ENCODE peak calls at places on chromosomes 6 and 20, in six cellular contexts. X is GM12865, O is mesothelial cell of epicardium, H is PC-3, W is fibroblast of mammary gland, A is heart left ventricle. B is an unnamed sample.
A peak's percentile ranks its signal among the peaks of the same experiment; 100 is the strongest.

GRCh38 chr6:166830185-166830890 is 126.0 kb downstream of the RNASET2 start:
- DNase-seq in O (no peak), A (no peak), H (no peak), W (no peak), X (peak; percentile 89), B (no peak)

GRCh38 chr6:75196051-75196743 is 9.7 kb downstream of the COL12A1 start:
- DNase-seq in W (peak; percentile 85), H (peak; percentile 57), A (no peak), O (no peak), X (no peak), B (no peak)

GRCh38 chr6:47221565-47221964 is 88.1 kb downstream of the TNFRSF21 start:
- DNase-seq in H (no peak), X (no peak), O (no peak), A (no peak), W (no peak), B (no peak)

GRCh38 chr6:36997811-36998722 is 7.4 kb upstream of the FGD2 start:
- DNase-seq in O (no peak), A (peak; percentile 46), X (no peak), W (no peak), H (no peak), B (peak; percentile 49)

GRCh38 chr6:170084166-170084730 is 206.6 kb downstream of the DLL1 start:
- DNase-seq in H (no peak), W (no peak), O (no peak), A (no peak), X (no peak), B (no peak)

GRCh38 chr6:41561386-41561785 is 15.2 kb downstream of the FOXP4 start:
- DNase-seq in A (no peak), W (no peak), H (no peak), X (no peak), O (no peak), B (no peak)

GRCh38 chr6:81169166-81169565 is 583.3 kb downstream of the TENT5A start:
- DNase-seq in O (no peak), H (peak; percentile 17), A (no peak), W (peak; percentile 56), X (no peak), B (no peak)

GRCh38 chr6:159751448-159751847 is 10.4 kb upstream of the ACAT2 start:
- DNase-seq in O (no peak), W (no peak), H (no peak), A (no peak), X (no peak), B (no peak)

GRCh38 chr6:39184906-39185580 is 44.2 kb downstream of the KCNK5 start:
- DNase-seq in H (peak; percentile 62), W (no peak), X (no peak), O (no peak), A (no peak), B (peak; percentile 91)

GRCh38 chr6:15761045-15761502 is 98.2 kb upstream of the DTNBP1 start:
- DNase-seq in H (no peak), W (no peak), X (no peak), O (no peak), A (no peak), B (no peak)

GRCh38 chr6:39887692-39888450 is 46.4 kb downstream of the MOCS1 start:
- DNase-seq in A (peak; percentile 86), H (peak; percentile 7), W (peak; percentile 87), X (no peak), O (no peak), B (no peak)

GRCh38 chr6:102582569-102582968 is 1189.1 kb downstream of the GRIK2 start:
- DNase-seq in O (no peak), A (no peak), X (no peak), H (no peak), W (no peak), B (no peak)

GRCh38 chr6:32177182-32177787 is 920 bp upstream of the RNF5 start:
- DNase-seq in X (peak; percentile 75), A (no peak), H (no peak), O (no peak), W (no peak), B (peak; percentile 84)

GRCh38 chr20:6956056-6956455 is 188.6 kb downstream of the BMP2 start:
- DNase-seq in W (no peak), A (no peak), O (no peak), X (no peak), H (no peak), B (peak; percentile 61)

GRCh38 chr6:108168501-108168979 is 2.7 kb downstream of the NR2E1 start:
- DNase-seq in W (peak; percentile 19), H (no peak), O (no peak), X (peak; percentile 30), A (no peak), B (no peak)

GRCh38 chr6:165487347-165487746 is 175.7 kb downstream of the PDE10A start:
- DNase-seq in H (no peak), W (peak; percentile 15), X (no peak), A (no peak), O (no peak), B (peak; percentile 5)

GRCh38 chr20:52783769-52784168 is 188.4 kb upstream of the TSHZ2 start:
- DNase-seq in A (no peak), X (peak; percentile 16), W (peak; percentile 33), H (no peak), O (no peak), B (peak; percentile 31)

GRCh38 chr6:41939091-41939847 is 2.3 kb downstream of the CCND3 start:
- DNase-seq in W (peak; percentile 44), O (no peak), X (no peak), H (peak; percentile 24), A (peak; percentile 37), B (peak; percentile 65)

GRCh38 chr6:169640347-169640972 is 61.4 kb downstream of the WDR27 start:
- DNase-seq in W (peak; percentile 58), X (no peak), O (no peak), H (no peak), A (no peak), B (no peak)

GRCh38 chr6:97885844-97886243 is 602.8 kb upstream of the MMS22L start:
- DNase-seq in X (no peak), W (no peak), A (no peak), O (no peak), H (no peak), B (no peak)

GRCh38 chr6:158686791-158687381 is 37.0 kb downstream of the SYTL3 start:
- DNase-seq in W (no peak), X (peak; percentile 55), H (no peak), A (no peak), O (no peak), B (no peak)

GRCh38 chr6:130424704-130425103 is 58.9 kb downstream of the TMEM200A start:
- DNase-seq in O (no peak), W (no peak), H (no peak), A (no peak), X (no peak), B (no peak)

GRCh38 chr6:1393641-1394283 is 4.4 kb downstream of the FOXF2 start:
- DNase-seq in H (no peak), X (no peak), O (no peak), W (no peak), A (no peak), B (no peak)

GRCh38 chr6:15364401-15365037 is 118.7 kb downstream of the JARID2 start:
- DNase-seq in O (no peak), A (no peak), H (no peak), W (no peak), X (no peak), B (no peak)

GRCh38 chr6:26475823-26476729 is 18.3 kb downstream of the BTN2A1 start:
- DNase-seq in W (peak; percentile 30), A (no peak), X (no peak), O (no peak), H (peak; percentile 59), B (no peak)

GRCh38 chr6:15901141-15902115 is 227.5 kb upstream of the MYLIP start:
- DNase-seq in A (no peak), X (peak; percentile 97), W (no peak), H (no peak), O (no peak), B (peak; percentile 72)

GRCh38 chr6:107784669-107785068 is 39.4 kb downstream of the SCML4 start:
- DNase-seq in A (no peak), X (no peak), O (no peak), W (peak; percentile 89), H (no peak), B (no peak)

GRCh38 chr20:31861346-31862156 is 8.8 kb downstream of the DUSP15 start:
- DNase-seq in O (peak; percentile 72), W (no peak), A (peak; percentile 67), H (peak; percentile 53), X (peak; percentile 86), B (no peak)

GRCh38 chr20:31859998-31860380 is 10.3 kb downstream of the DUSP15 start:
- DNase-seq in A (no peak), H (no peak), W (no peak), O (no peak), X (no peak), B (no peak)

GRCh38 chr20:31859266-31859997 is 10.9 kb downstream of the DUSP15 start:
- DNase-seq in W (no peak), X (no peak), A (no peak), O (no peak), H (no peak), B (no peak)

GRCh38 chr20:31862157-31862470 is 8.2 kb downstream of the DUSP15 start:
- DNase-seq in W (no peak), A (no peak), O (no peak), H (no peak), X (no peak), B (no peak)

GRCh38 chr20:31860431-31861345 is 9.6 kb downstream of the DUSP15 start:
- DNase-seq in W (peak; percentile 63), H (peak; percentile 61), A (peak; percentile 40), O (no peak), X (no peak), B (peak; percentile 37)
- TF ChIP-seq CTCF in W (no peak), H (no peak), A (no peak), O (no peak), X (no peak), B (no peak)

GRCh38 chr6:72580281-72580940 is 41.5 kb upstream of the KCNQ5 start:
- DNase-seq in O (no peak), A (no peak), H (peak; percentile 68), W (peak; percentile 77), X (peak; percentile 44), B (peak; percentile 73)
- TF ChIP-seq CTCF in O (no peak), A (no peak), H (peak; percentile 78), W (peak; percentile 60), X (peak; percentile 17), B (peak; percentile 61)

GRCh38 chr6:28769626-28770402 is 154.0 kb downstream of the TRIM27 start:
- DNase-seq in A (no peak), W (peak; percentile 69), H (peak; percentile 73), X (no peak), O (no peak), B (peak; percentile 68)

GRCh38 chr6:28772480-28773381 is 151.1 kb downstream of the TRIM27 start:
- DNase-seq in O (no peak), X (no peak), H (no peak), A (no peak), W (no peak), B (peak; percentile 59)

GRCh38 chr6:28774292-28775051 is 149.3 kb downstream of the TRIM27 start:
- DNase-seq in H (no peak), A (no peak), X (no peak), W (no peak), O (no peak), B (no peak)

GRCh38 chr6:28770732-28771131 is 153.1 kb downstream of the TRIM27 start:
- DNase-seq in A (no peak), H (no peak), O (no peak), X (no peak), W (no peak), B (no peak)

GRCh38 chr6:28771401-28772267 is 152.2 kb downstream of the TRIM27 start:
- DNase-seq in A (no peak), X (no peak), H (no peak), W (no peak), O (no peak), B (peak; percentile 28)
- TF ChIP-seq CTCF in A (no peak), X (peak; percentile 2), H (peak; percentile 38), W (no peak), O (no peak), B (no peak)

GRCh38 chr20:14189794-14190402 is 147.5 kb downstream of the FLRT3 start:
- DNase-seq in H (peak; percentile 74), X (peak; percentile 23), O (no peak), W (peak; percentile 69), A (no peak), B (peak; percentile 61)
- TF ChIP-seq CTCF in H (peak; percentile 93), X (peak; percentile 19), O (no peak), W (peak; percentile 54), A (no peak), B (peak; percentile 69)

B was measured in MCF 10A.